ENCODE peak calls at places on chromosomes 7 and 10, in nine cellular contexts. C is fibroblast of the conjunctiva, B is dorsolateral prefrontal cortex, N is NCI-H1436, M is Right ventricle myocardium superior, Q is AG08395, T is DMS153, W is thoracic aorta, V is HCT116. E is an unnamed sample.

GRCh38 chr10:73094249-73094850 is 2.3 kb downstream of the P4HA1 start:
- DNase-seq in C (no peak), B (no peak), N (no peak), M (no peak), Q (no peak), T (no peak), W (no peak), V (no peak), E (peak)

GRCh38 chr10:68561804-68562649 is 1.9 kb downstream of the TET1 start:
- DNase-seq in C (no peak), B (no peak), N (no peak), M (no peak), Q (peak), T (no peak), W (no peak), V (no peak), E (no peak)

GRCh38 chr7:30091431-30092386 is 43.1 kb upstream of the MTURN start:
- DNase-seq in C (peak), B (no peak), N (no peak), M (no peak), Q (peak), T (no peak), W (no peak), V (no peak), E (no peak)

GRCh38 chr10:43965033-43965917 is 316.6 kb upstream of the ZNF32 start:
- DNase-seq in C (no peak), B (no peak), N (no peak), M (no peak), Q (peak), T (no peak), W (no peak), V (no peak), E (no peak)

GRCh38 chr7:64889686-64890162 is 13.3 kb upstream of the ZNF273 start:
- DNase-seq in C (no peak), B (no peak), N (no peak), M (no peak), Q (no peak), T (no peak), W (no peak), V (no peak), E (no peak)

GRCh38 chr10:95408931-95409873 is 118.4 kb upstream of the PDLIM1 start:
- DNase-seq in C (no peak), B (no peak), N (no peak), M (no peak), Q (no peak), T (no peak), W (no peak), V (no peak), E (peak)

GRCh38 chr10:72223743-72224101 is 7.6 kb upstream of the ASCC1 start:
- DNase-seq in C (no peak), B (no peak), N (no peak), M (no peak), Q (no peak), T (no peak), W (no peak), V (no peak), E (no peak)

GRCh38 chr7:155998766-155999630 is 186.7 kb upstream of the SHH start:
- DNase-seq in C (no peak), B (no peak), N (no peak), M (no peak), Q (no peak), T (no peak), W (no peak), V (no peak), E (no peak)

GRCh38 chr7:149879801-149880738 is 6.3 kb downstream of the ATP6V0E2 start:
- DNase-seq in C (no peak), B (no peak), N (no peak), M (no peak), Q (no peak), T (no peak), W (no peak), V (no peak), E (no peak)

GRCh38 chr7:81549484-81550016 is 220.3 kb downstream of the HGF start:
- DNase-seq in C (no peak), B (no peak), N (no peak), M (no peak), Q (no peak), T (no peak), W (no peak), V (no peak), E (no peak)

GRCh38 chr10:34681933-34682332 is 133.2 kb downstream of the PARD3 start:
- DNase-seq in C (no peak), B (no peak), N (no peak), M (no peak), Q (no peak), T (no peak), W (no peak), V (no peak), E (no peak)

GRCh38 chr10:44689368-44689767 is 221.8 kb upstream of the TMEM72 start:
- DNase-seq in C (no peak), B (no peak), N (no peak), M (no peak), Q (peak), T (no peak), W (no peak), V (no peak), E (no peak)

GRCh38 chr10:11236234-11236633 is 218.6 kb downstream of the CELF2 start:
- DNase-seq in C (no peak), B (no peak), N (no peak), M (no peak), Q (no peak), T (no peak), W (no peak), V (no peak), E (no peak)

GRCh38 chr10:96255569-96256335 is 15.6 kb downstream of the BLNK start:
- DNase-seq in C (no peak), B (no peak), N (no peak), M (no peak), Q (no peak), T (no peak), W (no peak), V (no peak), E (no peak)

GRCh38 chr10:68302503-68302823 is 29.4 kb upstream of the HNRNPH3 start:
- DNase-seq in C (no peak), B (no peak), N (no peak), M (no peak), Q (no peak), T (no peak), W (no peak), V (no peak), E (no peak)

GRCh38 chr7:155524018-155524556 is 22.3 kb downstream of the CNPY1 start:
- DNase-seq in C (no peak), B (no peak), N (no peak), M (no peak), Q (no peak), T (no peak), W (no peak), V (no peak), E (no peak)

GRCh38 chr10:97197030-97197500 is 11.3 kb upstream of the SLIT1 start:
- DNase-seq in C (no peak), B (no peak), N (no peak), M (no peak), Q (no peak), T (no peak), W (no peak), V (no peak), E (no peak)

GRCh38 chr10:17512341-17513001 is 58.1 kb upstream of the ST8SIA6 start:
- DNase-seq in C (peak), B (no peak), N (no peak), M (no peak), Q (peak), T (peak), W (peak), V (peak), E (peak)

GRCh38 chr7:16590424-16590823 is 55.1 kb downstream of the ANKMY2 start:
- DNase-seq in C (no peak), B (no peak), N (no peak), M (no peak), Q (no peak), T (no peak), W (no peak), V (no peak), E (no peak)

GRCh38 chr10:114343623-114344306 is 60.5 kb downstream of the AFAP1L2 start:
- DNase-seq in C (no peak), B (no peak), N (no peak), M (no peak), Q (no peak), T (peak), W (no peak), V (no peak), E (no peak)

GRCh38 chr10:103658049-103658577 is 164.6 kb downstream of the NEURL1 start:
- DNase-seq in C (no peak), B (no peak), N (no peak), M (no peak), Q (no peak), T (no peak), W (no peak), V (no peak), E (no peak)

GRCh38 chr10:128116187-128116586 is 10.0 kb downstream of the MKI67 start:
- DNase-seq in C (no peak), B (no peak), N (no peak), M (no peak), Q (no peak), T (no peak), W (no peak), V (no peak), E (no peak)

GRCh38 chr10:124659380-124659779 is 84.8 kb downstream of the FAM53B start:
- DNase-seq in C (no peak), B (no peak), N (no peak), M (no peak), Q (no peak), T (no peak), W (no peak), V (no peak), E (no peak)

GRCh38 chr10:116947838-116948529 is 57.0 kb downstream of the SHTN1 start:
- DNase-seq in C (peak), B (no peak), N (no peak), M (no peak), Q (peak), T (no peak), W (no peak), V (peak), E (peak)

GRCh38 chr10:84243759-84244158 is 1.1 kb upstream of the RGR start:
- DNase-seq in C (no peak), B (no peak), N (no peak), M (no peak), Q (no peak), T (no peak), W (no peak), V (no peak), E (no peak)

GRCh38 chr7:108002726-108003590 is at the start of gene LAMB1:
- DNase-seq in C (peak), B (no peak), N (peak), M (peak), Q (peak), T (no peak), W (no peak), V (no peak), E (peak)

GRCh38 chr10:77637474-77637985 is at the start of gene KCNMA1:
- DNase-seq in C (no peak), B (no peak), N (peak), M (peak), Q (peak), T (no peak), W (no peak), V (no peak), E (peak)

GRCh38 chr7:124996778-124997177 is 67.2 kb upstream of the POT1 start:
- DNase-seq in C (no peak), B (no peak), N (no peak), M (no peak), Q (no peak), T (no peak), W (no peak), V (no peak), E (no peak)

GRCh38 chr7:43865277-43865676 is 4.0 kb downstream of the MRPS24 start:
- DNase-seq in C (no peak), B (no peak), N (no peak), M (no peak), Q (no peak), T (no peak), W (no peak), V (no peak), E (no peak)

GRCh38 chr10:65358565-65358964 is 1567.3 kb upstream of the LRRTM3 start:
- DNase-seq in C (no peak), B (no peak), N (no peak), M (no peak), Q (no peak), T (no peak), W (no peak), V (peak), E (no peak)

GRCh38 chr7:105940111-105940510 is 23.0 kb upstream of the CDHR3 start:
- DNase-seq in C (no peak), B (no peak), N (no peak), M (no peak), Q (no peak), T (peak), W (no peak), V (no peak), E (no peak)

GRCh38 chr7:143258830-143259229 is 4.4 kb upstream of the GSTK1 start:
- DNase-seq in C (no peak), B (no peak), N (no peak), M (no peak), Q (no peak), T (no peak), W (no peak), V (no peak), E (no peak)

GRCh38 chr7:26439502-26440252 is 148.0 kb downstream of the SNX10 start:
- DNase-seq in C (no peak), B (no peak), N (no peak), M (no peak), Q (no peak), T (no peak), W (no peak), V (no peak), E (no peak)

GRCh38 chr10:58867683-58868082 is 308.8 kb upstream of the PHYHIPL start:
- DNase-seq in C (no peak), B (no peak), N (no peak), M (no peak), Q (no peak), T (no peak), W (no peak), V (no peak), E (no peak)

GRCh38 chr10:69731184-69731583 is 70.5 kb upstream of the COL13A1 start:
- DNase-seq in C (no peak), B (no peak), N (no peak), M (no peak), Q (peak), T (no peak), W (no peak), V (no peak), E (no peak)

GRCh38 chr7:82335927-82336326 is 107.7 kb downstream of the CACNA2D1 start:
- DNase-seq in C (no peak), B (no peak), N (peak), M (no peak), Q (no peak), T (peak), W (no peak), V (no peak), E (no peak)

GRCh38 chr7:1752771-1753562 is 82.9 kb downstream of the ELFN1 start:
- DNase-seq in C (no peak), B (no peak), N (no peak), M (no peak), Q (no peak), T (no peak), W (no peak), V (no peak), E (no peak)

GRCh38 chr10:106540606-106541005 is 623.9 kb downstream of the SORCS1 start:
- DNase-seq in C (no peak), B (no peak), N (no peak), M (no peak), Q (no peak), T (no peak), W (no peak), V (no peak), E (no peak)

GRCh38 chr7:69808401-69808800 is 210.1 kb downstream of the AUTS2 start:
- DNase-seq in C (no peak), B (no peak), N (no peak), M (no peak), Q (no peak), T (no peak), W (no peak), V (no peak), E (no peak)